ENCODE peak calls at places on chromosomes 6 and 20, in nine cellular contexts. I is cardiac fibroblast; W is CD8-positive, alpha-beta T cell; C is esophagus muscularis mucosa; D is brain microvascular endothelial cell; J is activated CD8-positive, alpha-beta T cell treated with anti-CD3 and anti-CD28 coated beads for 36 hours; M is AG09309; H is nephron progenitor cell; O is GM12865. B is an unnamed sample.

GRCh38 chr6:37717836-37718251 is 20.2 kb upstream of the MDGA1 start:
- DNase-seq in I (peak; percentile 63), W (no peak), C (no peak), D (peak; percentile 76), J (no peak), M (no peak), H (no peak), O (no peak), B (no peak)

GRCh38 chr6:44481056-44481455 is 93.5 kb downstream of the CDC5L start:
- DNase-seq in I (no peak), W (no peak), C (no peak), D (no peak), J (no peak), M (no peak), H (no peak), O (no peak), B (no peak)

GRCh38 chr6:32170294-32170693 is 5.6 kb downstream of the AGPAT1 start:
- DNase-seq in I (no peak), W (no peak), C (no peak), D (no peak), J (no peak), M (no peak), H (no peak), O (no peak), B (no peak)

GRCh38 chr20:61972910-61973508 is 92.7 kb downstream of the TAF4 start:
- DNase-seq in I (no peak), W (no peak), C (no peak), D (no peak), J (no peak), M (no peak), H (no peak), O (no peak), B (no peak)

GRCh38 chr20:51050636-51051035 is 27.7 kb upstream of the KCNG1 start:
- DNase-seq in I (no peak), W (no peak), C (no peak), D (no peak), J (no peak), M (no peak), H (no peak), O (no peak), B (no peak)

GRCh38 chr6:4178737-4179333 is 43.5 kb upstream of the ECI2 start:
- DNase-seq in I (no peak), W (no peak), C (peak; percentile 68), D (no peak), J (no peak), M (no peak), H (no peak), O (no peak), B (no peak)

GRCh38 chr20:2390971-2391675 is 10.4 kb downstream of the TGM6 start:
- DNase-seq in I (no peak), W (peak; percentile 17), C (no peak), D (no peak), J (no peak), M (no peak), H (no peak), O (peak; percentile 9), B (no peak)

GRCh38 chr20:63739129-63740069 is at the start of gene SLC2A4RG:
- DNase-seq in I (peak; percentile 63), W (peak; percentile 84), C (no peak), D (no peak), J (peak; percentile 60), M (no peak), H (peak; percentile 84), O (peak; percentile 88), B (no peak)

GRCh38 chr6:112118034-112118433 is 30.6 kb downstream of the FAM229B start:
- DNase-seq in I (no peak), W (no peak), C (no peak), D (no peak), J (no peak), M (no peak), H (no peak), O (no peak), B (no peak)

GRCh38 chr6:134288538-134289203 is 29.2 kb downstream of the SGK1 start:
- DNase-seq in I (peak; percentile 97), W (no peak), C (no peak), D (peak; percentile 85), J (peak; percentile 31), M (peak; percentile 85), H (no peak), O (peak; percentile 27), B (no peak)

GRCh38 chr6:17021539-17021889 is 80.3 kb upstream of the STMND1 start:
- DNase-seq in I (peak; percentile 85), W (no peak), C (no peak), D (peak; percentile 38), J (no peak), M (no peak), H (no peak), O (no peak), B (no peak)

GRCh38 chr6:29596381-29596900 is 11.5 kb downstream of the OR2H2 start:
- DNase-seq in I (no peak), W (no peak), C (no peak), D (no peak), J (no peak), M (no peak), H (no peak), O (no peak), B (no peak)

GRCh38 chr20:63741676-63742380 is 2.3 kb downstream of the SLC2A4RG start:
- DNase-seq in I (no peak), W (no peak), C (no peak), D (no peak), J (no peak), M (no peak), H (no peak), O (no peak), B (no peak)

GRCh38 chr6:81753709-81754678 is 1.5 kb upstream of the TENT5A start:
- DNase-seq in I (peak; percentile 74), W (peak; percentile 91), C (peak; percentile 98), D (peak; percentile 59), J (peak; percentile 91), M (no peak), H (peak; percentile 73), O (peak; percentile 74), B (no peak)

GRCh38 chr20:40431611-40432010 is 257.4 kb downstream of the MAFB start:
- DNase-seq in I (no peak), W (no peak), C (no peak), D (no peak), J (no peak), M (no peak), H (no peak), O (no peak), B (no peak)

GRCh38 chr20:39893013-39893685 is 795.9 kb downstream of the MAFB start:
- DNase-seq in I (peak; percentile 71), W (no peak), C (no peak), D (peak; percentile 91), J (no peak), M (no peak), H (no peak), O (no peak), B (no peak)

GRCh38 chr6:116902634-116903033 is 25.6 kb downstream of the RFX6 start:
- DNase-seq in I (no peak), W (no peak), C (no peak), D (no peak), J (no peak), M (no peak), H (no peak), O (no peak), B (no peak)

GRCh38 chr20:17806107-17806506 is 106.3 kb downstream of the BANF2 start:
- DNase-seq in I (no peak), W (no peak), C (no peak), D (no peak), J (no peak), M (no peak), H (no peak), O (no peak), B (no peak)

GRCh38 chr6:51049288-51049982 is 230.8 kb downstream of the TFAP2B start:
- DNase-seq in I (no peak), W (no peak), C (no peak), D (no peak), J (no peak), M (no peak), H (no peak), O (no peak), B (no peak)
- TF ChIP-seq CTCF in I (no peak), W (no peak), C (no peak), D (no peak), J (no peak), M (no peak), H (no peak), O (no peak), B (no peak)

GRCh38 chr6:47525330-47526057 is 47.9 kb downstream of the CD2AP start:
- DNase-seq in I (peak; percentile 3), W (no peak), C (no peak), D (no peak), J (no peak), M (no peak), H (no peak), O (no peak), B (no peak)
- TF ChIP-seq CTCF in I (no peak), W (no peak), C (no peak), D (no peak), J (no peak), M (no peak), H (no peak), O (no peak), B (no peak)

GRCh38 chr6:15254074-15254975 is 8.5 kb downstream of the JARID2 start:
- DNase-seq in I (peak; percentile 71), W (no peak), C (no peak), D (peak; percentile 60), J (no peak), M (no peak), H (no peak), O (peak; percentile 86), B (no peak)
- TF ChIP-seq CTCF in I (no peak), W (no peak), C (no peak), D (peak; percentile 39), J (no peak), M (no peak), H (no peak), O (peak; percentile 29), B (no peak)

DNA sequence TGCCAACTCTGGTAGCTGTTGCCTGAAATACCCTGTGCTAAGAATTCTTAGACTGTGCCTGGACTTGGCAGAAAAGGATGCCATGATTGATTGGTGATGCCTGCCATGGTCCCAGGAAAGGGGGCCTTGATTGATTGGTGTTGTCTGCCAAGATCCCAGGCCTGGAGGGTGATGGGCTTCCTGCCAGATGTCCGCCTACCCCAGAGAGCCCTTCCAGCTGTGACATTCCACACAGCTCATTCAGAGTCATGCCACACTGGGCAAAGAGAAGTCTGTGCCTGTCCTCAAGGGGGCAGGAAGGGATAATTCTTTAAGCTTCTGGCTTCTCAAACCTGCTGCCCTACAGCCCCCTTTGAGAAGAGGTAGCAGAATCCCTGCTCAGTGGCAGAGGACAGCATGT is 24.6 kb downstream of the RIMS4 start:
- DNase-seq in I (peak; percentile 2), W (no peak), C (no peak), D (no peak), J (no peak), M (no peak), H (peak; percentile 18), O (no peak), B (no peak)
- TF ChIP-seq CTCF in I (no peak), W (no peak), C (no peak), D (no peak), J (no peak), M (peak; percentile 14), H (no peak), O (no peak), B (no peak)

B was measured in retinal pigment epithelial cell.